ENCODE peak calls at places on chromosomes 16 and 17, in eight cellular contexts. One of them, this sample, is unnamed.

GRCh38 chr17:33285413-33285812 is 7.7 kb downstream of the ASIC2 start:
- DNase-seq in GM10248: no peak
- DNase-seq in type B pancreatic cell: no peak
- DNase-seq in fibroblast of mammary gland: no peak
- DNase-seq in brain microvascular endothelial cell: no peak
- DNase-seq in kidney epithelial cell: no peak
- DNase-seq in AG04449: no peak
- DNase-seq in aorta: no peak
- DNase-seq in this sample: no peak

GRCh38 chr17:65039349-65039988 is 17.1 kb downstream of the GNA13 start:
- DNase-seq in AG04449: no peak
- DNase-seq in kidney epithelial cell: no peak
- DNase-seq in brain microvascular endothelial cell: no peak
- DNase-seq in aorta: no peak
- DNase-seq in type B pancreatic cell: no peak
- DNase-seq in GM10248: peak
- DNase-seq in fibroblast of mammary gland: no peak
- DNase-seq in this sample: no peak

GRCh38 chr17:64781394-64781793 is 119.3 kb upstream of the SMURF2 start:
- DNase-seq in brain microvascular endothelial cell: no peak
- DNase-seq in type B pancreatic cell: no peak
- DNase-seq in aorta: peak
- DNase-seq in GM10248: no peak
- DNase-seq in fibroblast of mammary gland: no peak
- DNase-seq in kidney epithelial cell: no peak
- DNase-seq in AG04449: no peak
- DNase-seq in this sample: no peak

GRCh38 chr17:80168371-80168770 is 1.5 kb upstream of the CARD14 start:
- DNase-seq in kidney epithelial cell: no peak
- DNase-seq in aorta: no peak
- DNase-seq in AG04449: no peak
- DNase-seq in brain microvascular endothelial cell: no peak
- DNase-seq in type B pancreatic cell: no peak
- DNase-seq in fibroblast of mammary gland: no peak
- DNase-seq in GM10248: no peak
- DNase-seq in this sample: no peak

GRCh38 chr17:4554997-4555799 is at the start of gene MYBBP1A:
- DNase-seq in type B pancreatic cell: peak
- DNase-seq in AG04449: peak
- DNase-seq in kidney epithelial cell: peak
- DNase-seq in fibroblast of mammary gland: peak
- DNase-seq in brain microvascular endothelial cell: peak
- DNase-seq in aorta: peak
- DNase-seq in GM10248: peak
- DNase-seq in this sample: peak

GRCh38 chr16:69848635-69849545 is 86.8 kb downstream of the WWP2 start:
- DNase-seq in type B pancreatic cell: no peak
- DNase-seq in AG04449: peak
- DNase-seq in brain microvascular endothelial cell: peak
- DNase-seq in GM10248: no peak
- DNase-seq in kidney epithelial cell: peak
- DNase-seq in fibroblast of mammary gland: peak
- DNase-seq in aorta: peak
- DNase-seq in this sample: peak

GRCh38 chr17:28416703-28417311 is 10.8 kb upstream of the SLC46A1 start:
- DNase-seq in fibroblast of mammary gland: peak
- DNase-seq in type B pancreatic cell: no peak
- DNase-seq in kidney epithelial cell: no peak
- DNase-seq in GM10248: peak
- DNase-seq in brain microvascular endothelial cell: peak
- DNase-seq in aorta: peak
- DNase-seq in AG04449: no peak
- DNase-seq in this sample: no peak

GRCh38 chr17:20995164-20995872 is 47.5 kb downstream of the USP22 start:
- DNase-seq in GM10248: no peak
- DNase-seq in brain microvascular endothelial cell: no peak
- DNase-seq in fibroblast of mammary gland: no peak
- DNase-seq in type B pancreatic cell: no peak
- DNase-seq in kidney epithelial cell: no peak
- DNase-seq in AG04449: no peak
- DNase-seq in aorta: no peak
- DNase-seq in this sample: no peak

GRCh38 chr17:41836550-41837196 is 641 bp upstream of the NT5C3B start:
- DNase-seq in fibroblast of mammary gland: no peak
- DNase-seq in brain microvascular endothelial cell: no peak
- DNase-seq in GM10248: no peak
- DNase-seq in aorta: no peak
- DNase-seq in AG04449: no peak
- DNase-seq in kidney epithelial cell: no peak
- DNase-seq in type B pancreatic cell: no peak
- DNase-seq in this sample: no peak

GRCh38 chr17:38511126-38512108 is 83.2 kb downstream of the ARHGAP23 start:
- DNase-seq in AG04449: peak
- DNase-seq in kidney epithelial cell: peak
- DNase-seq in aorta: no peak
- DNase-seq in brain microvascular endothelial cell: no peak
- DNase-seq in fibroblast of mammary gland: peak
- DNase-seq in type B pancreatic cell: no peak
- DNase-seq in GM10248: no peak
- DNase-seq in this sample: peak

GRCh38 chr17:75872434-75873351 is 5.7 kb downstream of the TRIM47 start:
- DNase-seq in aorta: peak
- DNase-seq in GM10248: no peak
- DNase-seq in brain microvascular endothelial cell: peak
- DNase-seq in AG04449: no peak
- DNase-seq in type B pancreatic cell: no peak
- DNase-seq in kidney epithelial cell: no peak
- DNase-seq in fibroblast of mammary gland: peak
- DNase-seq in this sample: peak

GRCh38 chr17:63647936-63648335 is 25.7 kb downstream of the MAP3K3 start:
- DNase-seq in GM10248: no peak
- DNase-seq in AG04449: no peak
- DNase-seq in kidney epithelial cell: no peak
- DNase-seq in fibroblast of mammary gland: no peak
- DNase-seq in brain microvascular endothelial cell: no peak
- DNase-seq in aorta: no peak
- DNase-seq in type B pancreatic cell: no peak
- DNase-seq in this sample: no peak

GRCh38 chr17:50806141-50806643 is 29.2 kb upstream of the WFIKKN2 start:
- DNase-seq in brain microvascular endothelial cell: peak
- DNase-seq in type B pancreatic cell: no peak
- DNase-seq in AG04449: no peak
- DNase-seq in GM10248: no peak
- DNase-seq in aorta: peak
- DNase-seq in kidney epithelial cell: no peak
- DNase-seq in fibroblast of mammary gland: peak
- DNase-seq in this sample: no peak

GRCh38 chr16:55077231-55077630 is 146.6 kb downstream of the IRX5 start:
- DNase-seq in kidney epithelial cell: no peak
- DNase-seq in fibroblast of mammary gland: no peak
- DNase-seq in AG04449: no peak
- DNase-seq in type B pancreatic cell: no peak
- DNase-seq in brain microvascular endothelial cell: no peak
- DNase-seq in GM10248: no peak
- DNase-seq in aorta: no peak
- DNase-seq in this sample: no peak

GRCh38 chr16:7364054-7364407 is 31.4 kb downstream of the RBFOX1 start:
- DNase-seq in fibroblast of mammary gland: no peak
- DNase-seq in type B pancreatic cell: no peak
- DNase-seq in kidney epithelial cell: no peak
- DNase-seq in brain microvascular endothelial cell: no peak
- DNase-seq in aorta: no peak
- DNase-seq in AG04449: no peak
- DNase-seq in GM10248: no peak
- DNase-seq in this sample: no peak

GRCh38 chr16:24442631-24443030 is 96.7 kb upstream of the RBBP6 start:
- DNase-seq in aorta: no peak
- DNase-seq in kidney epithelial cell: no peak
- DNase-seq in AG04449: no peak
- DNase-seq in GM10248: no peak
- DNase-seq in fibroblast of mammary gland: no peak
- DNase-seq in type B pancreatic cell: no peak
- DNase-seq in brain microvascular endothelial cell: no peak
- DNase-seq in this sample: no peak

This sample was measured in BJ.